ENCODE peak calls at places on chromosomes 3 and 15, in four cellular contexts. One of them, this sample, is unnamed.

GRCh38 chr3:149554826-149555225 is 80.3 kb downstream of the TM4SF4 start:
- DNase-seq in K562: no peak
- DNase-seq in GM12878: no peak
- DNase-seq in IMR-90: peak
- DNase-seq in this sample: peak

GRCh38 chr3:52210550-52211046 is 12.6 kb downstream of the ALAS1 start:
- DNase-seq in K562: no peak
- DNase-seq in GM12878: no peak
- DNase-seq in IMR-90: peak
- DNase-seq in this sample: no peak

GRCh38 chr3:88084006-88084597 is 25.0 kb downstream of the ZNF654 start:
- DNase-seq in IMR-90: no peak
- DNase-seq in K562: peak
- DNase-seq in GM12878: no peak
- DNase-seq in this sample: no peak

GRCh38 chr3:12885585-12885934 is 44.2 kb upstream of the RPL32 start:
- DNase-seq in K562: no peak
- DNase-seq in GM12878: no peak
- DNase-seq in IMR-90: no peak
- DNase-seq in this sample: no peak

GRCh38 chr3:171620825-171621434 is 160.7 kb upstream of the TNIK start:
- DNase-seq in GM12878: no peak
- DNase-seq in K562: no peak
- DNase-seq in IMR-90: peak
- DNase-seq in this sample: no peak

GRCh38 chr3:116743062-116743461 is 33.5 kb downstream of the TUSC7 start:
- DNase-seq in K562: no peak
- DNase-seq in IMR-90: no peak
- DNase-seq in GM12878: no peak
- DNase-seq in this sample: no peak

GRCh38 chr3:108125550-108126071 is 34.8 kb upstream of the CD47 start:
- DNase-seq in IMR-90: no peak
- DNase-seq in GM12878: peak
- DNase-seq in K562: peak
- DNase-seq in this sample: peak

GRCh38 chr15:93981706-93982105 is 249.7 kb upstream of the MCTP2 start:
- DNase-seq in K562: no peak
- DNase-seq in GM12878: no peak
- DNase-seq in IMR-90: no peak
- DNase-seq in this sample: no peak

GRCh38 chr3:54831091-54831490 is 96.8 kb downstream of the LRTM1 start:
- DNase-seq in IMR-90: no peak
- DNase-seq in GM12878: no peak
- DNase-seq in K562: no peak
- DNase-seq in this sample: no peak

GRCh38 chr3:120350431-120350941 is 1.3 kb upstream of the LRRC58 start:
- DNase-seq in IMR-90: peak
- DNase-seq in GM12878: no peak
- DNase-seq in K562: peak
- DNase-seq in this sample: peak

GRCh38 chr3:38603731-38604131 is 45.8 kb downstream of the SCN5A start:
- DNase-seq in GM12878: no peak
- DNase-seq in K562: no peak
- DNase-seq in IMR-90: no peak
- DNase-seq in this sample: no peak

GRCh38 chr3:115989927-115990326 is 366.6 kb downstream of the GAP43 start:
- DNase-seq in IMR-90: peak
- DNase-seq in K562: no peak
- DNase-seq in GM12878: no peak
- DNase-seq in this sample: no peak

GRCh38 chr3:97680210-97680609 is 84.3 kb upstream of the ARL6 start:
- DNase-seq in K562: no peak
- DNase-seq in GM12878: no peak
- DNase-seq in IMR-90: no peak
- DNase-seq in this sample: no peak

GRCh38 chr3:45321607-45322391 is 66.6 kb upstream of the LARS2 start:
- DNase-seq in K562: no peak
- DNase-seq in GM12878: no peak
- DNase-seq in IMR-90: no peak
- DNase-seq in this sample: no peak

GRCh38 chr15:80533934-80534333 is 129.8 kb downstream of the ARNT2 start:
- DNase-seq in GM12878: no peak
- DNase-seq in IMR-90: no peak
- DNase-seq in K562: no peak
- DNase-seq in this sample: no peak

GRCh38 chr3:101781166-101781565 is 2.2 kb downstream of the NXPE3 start:
- DNase-seq in K562: no peak
- DNase-seq in GM12878: no peak
- DNase-seq in IMR-90: no peak
- DNase-seq in this sample: no peak

GRCh38 chr3:159929181-159929893 is 59.3 kb upstream of the IL12A start:
- DNase-seq in K562: peak
- DNase-seq in GM12878: no peak
- DNase-seq in IMR-90: peak
- DNase-seq in this sample: peak

GRCh38 chr15:51390239-51390931 is 48.9 kb downstream of the GLDN start:
- DNase-seq in IMR-90: no peak
- DNase-seq in K562: no peak
- DNase-seq in GM12878: no peak
- DNase-seq in this sample: no peak

GRCh38 chr3:44995142-44995770 is 19.2 kb downstream of the EXOSC7 start:
- DNase-seq in IMR-90: peak
- DNase-seq in K562: no peak
- DNase-seq in GM12878: no peak
- DNase-seq in this sample: peak

GRCh38 chr3:194344012-194344411 is 7.1 kb downstream of the CPN2 start:
- DNase-seq in K562: peak
- DNase-seq in GM12878: no peak
- DNase-seq in IMR-90: peak
- DNase-seq in this sample: peak

DNA sequence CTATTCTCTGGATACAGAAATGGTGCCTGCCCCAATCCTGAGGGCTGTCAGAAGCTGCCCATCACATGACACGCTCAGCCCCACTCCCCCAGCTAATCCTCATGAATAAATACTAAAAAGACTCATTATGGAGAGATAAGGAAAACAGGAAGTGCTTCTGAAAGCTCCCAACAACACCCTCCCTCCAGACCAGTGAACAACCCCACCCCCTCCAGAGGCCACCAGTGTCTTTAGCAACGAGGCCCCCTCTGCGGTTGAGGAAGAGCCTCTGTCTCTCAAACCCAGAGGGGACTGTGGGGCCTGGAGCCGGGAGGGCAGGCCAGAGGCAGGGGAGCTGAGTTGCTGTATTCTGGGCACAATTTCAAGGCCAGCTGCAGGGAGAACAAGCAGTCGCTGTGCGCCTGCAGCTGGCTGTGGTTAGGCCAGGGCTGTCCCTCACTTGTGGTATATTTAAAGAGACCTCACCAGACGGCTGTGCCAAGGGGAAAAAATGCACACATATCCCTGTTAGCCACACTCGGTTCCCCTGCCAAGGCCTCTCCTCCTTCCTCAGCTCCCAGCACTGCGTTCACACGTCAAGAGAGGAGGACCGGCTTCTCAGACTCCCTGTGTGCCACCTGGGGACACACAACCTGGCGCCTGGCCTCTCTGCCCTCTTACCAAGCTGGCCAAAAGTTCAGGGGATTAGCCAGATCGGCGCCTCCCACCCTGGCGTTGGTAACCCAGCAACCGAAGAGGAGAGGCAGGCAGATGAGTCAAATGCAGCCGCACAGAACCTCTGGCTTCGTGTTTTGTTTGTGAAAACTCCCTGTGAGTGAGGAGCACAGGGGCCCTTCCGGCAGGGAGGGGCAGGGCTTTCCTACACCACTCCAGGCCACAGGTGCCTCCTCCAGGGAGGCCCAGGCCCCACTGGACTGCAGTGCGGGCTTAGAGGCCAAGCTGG is 101.2 kb upstream of the ETV5 start:
- DNase-seq in GM12878: no peak
- DNase-seq in IMR-90: peak
- DNase-seq in K562: peak
- DNase-seq in this sample: no peak
- TF ChIP-seq FOS in GM12878: no peak
- TF ChIP-seq FOS in IMR-90: no peak
- TF ChIP-seq FOS in K562: no peak
- TF ChIP-seq FOS in this sample: no peak

DNA sequence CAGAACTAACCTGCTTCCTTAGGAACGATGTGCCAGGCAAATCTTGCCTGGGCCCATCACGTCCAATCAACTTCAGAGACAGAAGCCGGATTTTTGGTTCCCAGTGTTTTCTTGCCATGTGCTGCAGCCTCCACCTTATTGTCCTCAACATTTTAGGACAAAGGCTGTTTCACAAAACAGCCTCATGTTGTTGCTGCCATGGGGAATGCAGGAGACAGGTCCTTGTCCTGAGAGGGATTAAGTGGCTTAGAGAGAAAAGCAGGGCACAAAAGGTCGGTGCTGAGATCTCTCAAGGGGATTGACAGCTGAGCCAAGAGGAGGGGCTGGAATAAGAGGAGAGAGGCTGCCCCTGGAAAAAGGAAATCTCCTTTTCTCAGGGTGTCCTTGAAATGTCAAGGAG is 11.3 kb upstream of the NMNAT3 start:
- DNase-seq in GM12878: no peak
- DNase-seq in K562: no peak
- DNase-seq in IMR-90: no peak
- DNase-seq in this sample: no peak
- TF ChIP-seq FOS in GM12878: no peak
- TF ChIP-seq FOS in K562: no peak
- TF ChIP-seq FOS in IMR-90: no peak
- TF ChIP-seq FOS in this sample: no peak

GRCh38 chr3:139202226-139202958 is 141.4 kb upstream of the MRPS22 start:
- DNase-seq in GM12878: no peak
- DNase-seq in IMR-90: no peak
- DNase-seq in K562: peak
- DNase-seq in this sample: no peak
- TF ChIP-seq FOS in GM12878: no peak
- TF ChIP-seq FOS in IMR-90: no peak
- TF ChIP-seq FOS in K562: no peak
- TF ChIP-seq FOS in this sample: no peak

DNA sequence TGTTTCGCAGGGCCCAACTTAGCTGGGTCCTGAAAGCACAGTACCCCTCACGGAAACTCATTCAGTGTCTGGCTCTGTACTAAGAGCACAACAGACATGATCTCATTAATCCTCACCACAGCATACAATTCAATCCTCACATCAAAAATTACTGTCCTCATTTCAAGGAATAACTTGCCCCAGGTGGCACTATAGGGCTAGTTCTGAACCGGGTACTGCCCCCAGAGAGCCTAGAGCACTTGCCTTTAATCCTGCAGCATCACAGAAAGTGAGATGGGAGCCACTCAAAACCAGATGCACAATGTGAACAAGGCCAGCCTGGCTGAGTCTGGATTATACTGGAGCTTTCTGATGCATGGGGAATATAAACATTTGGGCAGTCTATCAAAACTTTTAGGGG is 122.6 kb downstream of the OSBPL10 start:
- DNase-seq in IMR-90: no peak
- DNase-seq in GM12878: no peak
- DNase-seq in K562: no peak
- DNase-seq in this sample: peak
- TF ChIP-seq FOS in IMR-90: no peak
- TF ChIP-seq FOS in GM12878: no peak
- TF ChIP-seq FOS in K562: no peak
- TF ChIP-seq FOS in this sample: no peak

GRCh38 chr3:191363221-191363620 is 32.9 kb upstream of the UTS2B start:
- DNase-seq in GM12878: no peak
- DNase-seq in K562: no peak
- DNase-seq in IMR-90: no peak
- DNase-seq in this sample: no peak
- TF ChIP-seq FOS in GM12878: no peak
- TF ChIP-seq FOS in K562: no peak
- TF ChIP-seq FOS in IMR-90: no peak
- TF ChIP-seq FOS in this sample: no peak

DNA sequence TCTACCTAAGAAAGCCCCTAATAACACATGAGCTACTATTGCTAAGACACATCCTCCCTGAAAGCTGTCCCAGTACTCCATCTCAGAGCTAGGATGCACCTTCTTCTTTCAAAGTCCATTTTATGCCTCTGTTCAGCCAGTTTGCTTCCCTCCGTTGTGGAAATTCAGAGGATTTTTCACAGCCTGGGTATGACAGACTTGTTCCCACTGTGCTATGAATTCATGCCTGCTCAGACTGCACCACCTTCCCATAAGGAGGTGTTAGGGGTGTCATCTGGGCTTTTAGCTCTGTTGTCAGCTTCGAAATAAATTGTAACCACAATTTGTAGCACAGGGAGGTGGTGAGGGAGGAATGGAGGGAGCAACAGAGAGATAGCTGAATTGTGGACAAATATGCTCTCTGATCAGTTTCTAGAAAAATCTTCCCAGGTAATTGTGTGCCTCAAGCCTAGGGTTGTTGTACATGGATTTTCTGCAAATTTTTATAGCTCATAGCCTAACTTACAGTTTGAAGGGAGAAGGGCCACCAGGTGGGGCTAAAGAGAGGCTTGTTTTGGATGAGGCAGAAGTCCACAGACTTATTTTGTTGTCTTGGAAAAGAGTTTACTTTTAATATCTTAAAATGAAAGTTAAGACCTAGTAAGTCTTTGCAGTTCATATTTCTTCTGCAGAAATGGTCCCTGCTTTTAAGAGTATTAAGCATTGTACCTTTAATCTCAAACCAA is 462.0 kb downstream of the PDCD6IP start:
- DNase-seq in K562: peak
- DNase-seq in GM12878: no peak
- DNase-seq in IMR-90: peak
- DNase-seq in this sample: peak
- TF ChIP-seq FOS in K562: no peak
- TF ChIP-seq FOS in GM12878: no peak
- TF ChIP-seq FOS in IMR-90: no peak
- TF ChIP-seq FOS in this sample: no peak

This sample was measured in endothelial cell of umbilical vein.